ENCODE peak calls at places on chromosomes 2 and 18, in four cellular contexts. E, U, D and X are unnamed samples. For H3K4me1, the result is how much of the 10 kb centered on the place peaks cover.

GRCh38 chr2:158797963-158798700 is 3.0 kb downstream of the DAPL1 start:
- DNase-seq in E (no peak), U (peak), D (peak), X (no peak)

GRCh38 chr2:241051578-241052487 is 50.3 kb downstream of the MTERF4 start:
- DNase-seq in E (no peak), U (no peak), D (no peak), X (peak)

GRCh38 chr2:109318150-109318948 is 189.3 kb downstream of the SH3RF3 start:
- DNase-seq in E (no peak), U (peak), D (peak), X (no peak)

GRCh38 chr2:99636432-99637034 is 146.7 kb upstream of the REV1 start:
- DNase-seq in E (no peak), U (no peak), D (no peak), X (no peak)

GRCh38 chr2:40363631-40364030 is 88.3 kb downstream of the SLC8A1 start:
- DNase-seq in E (no peak), U (peak), D (peak), X (no peak)

GRCh38 chr2:23939054-23939436 is 1.2 kb upstream of the UBXN2A start:
- DNase-seq in E (no peak), U (no peak), D (no peak), X (no peak)

GRCh38 chr2:184599054-184599874 is 935 bp downstream of the ZNF804A start:
- DNase-seq in E (no peak), U (peak), D (peak), X (no peak)

GRCh38 chr18:32764611-32765244 is 8.1 kb downstream of the KLHL14 start:
- DNase-seq in E (no peak), U (no peak), D (no peak), X (no peak)

GRCh38 chr2:207469380-207469779 is 60.4 kb upstream of the CREB1 start:
- DNase-seq in E (no peak), U (no peak), D (no peak), X (no peak)

GRCh38 chr2:64904405-64905329 is 84.5 kb upstream of the SLC1A4 start:
- DNase-seq in E (no peak), U (no peak), D (no peak), X (peak)

GRCh38 chr18:10035306-10035991 is 121.6 kb downstream of the VAPA start:
- DNase-seq in E (no peak), U (peak), D (peak), X (no peak)

GRCh38 chr18:9987931-9988330 is 74.1 kb downstream of the VAPA start:
- DNase-seq in E (no peak), U (no peak), D (no peak), X (no peak)

GRCh38 chr18:44813586-44813985 is 132.9 kb downstream of the SETBP1 start:
- DNase-seq in E (no peak), U (no peak), D (no peak), X (no peak)

GRCh38 chr2:200467806-200468686 is 41.8 kb downstream of the KCTD18 start:
- DNase-seq in E (no peak), U (no peak), D (no peak), X (peak)

GRCh38 chr2:16871426-16871825 is 205.8 kb upstream of the CYRIA start:
- DNase-seq in E (no peak), U (peak), D (no peak), X (no peak)

GRCh38 chr18:30969670-30970069 is 72.9 kb downstream of the DSC3 start:
- DNase-seq in E (no peak), U (no peak), D (no peak), X (no peak)

GRCh38 chr18:23204589-23205235 is 69.4 kb downstream of the CABLES1 start:
- DNase-seq in E (no peak), U (no peak), D (peak), X (no peak)

GRCh38 chr2:85851253-85851955 is 37.4 kb downstream of the ST3GAL5 start:
- DNase-seq in E (no peak), U (no peak), D (no peak), X (no peak)

GRCh38 chr2:16012626-16013501 is 72.5 kb downstream of the MYCN start:
- DNase-seq in E (no peak), U (no peak), D (no peak), X (no peak)

GRCh38 chr18:76491436-76491800 is 3.6 kb downstream of the ZNF516 start:
- DNase-seq in E (no peak), U (peak), D (peak), X (no peak)

GRCh38 chr2:119112770-119113488 is 45.6 kb downstream of the C1QL2 start:
- DNase-seq in E (no peak), U (no peak), D (no peak), X (no peak)

GRCh38 chr18:49899647-49900330 is 86.5 kb upstream of the ACAA2 start:
- DNase-seq in E (no peak), U (no peak), D (no peak), X (no peak)

GRCh38 chr2:47720559-47720958 is 62.4 kb upstream of the MSH6 start:
- DNase-seq in E (no peak), U (no peak), D (no peak), X (no peak)

GRCh38 chr2:100978582-100979051 is 23.5 kb upstream of the RPL31 start:
- DNase-seq in E (no peak), U (peak), D (peak), X (no peak)

GRCh38 chr2:215843579-215843978 is 169.8 kb downstream of the MREG start:
- DNase-seq in E (no peak), U (no peak), D (peak), X (no peak)

GRCh38 chr18:22057908-22058527 is 111.4 kb upstream of the GATA6 start:
- DNase-seq in E (no peak), U (no peak), D (peak), X (no peak)

GRCh38 chr2:242010567-242011513 is 141.3 kb downstream of the RTP5 start:
- DNase-seq in E (no peak), U (peak), D (no peak), X (no peak)

GRCh38 chr2:71143782-71144181 is 13.3 kb downstream of the MPHOSPH10 start:
- DNase-seq in E (no peak), U (no peak), D (no peak), X (no peak)

GRCh38 chr2:54570925-54571694 is 115.0 kb downstream of the SPTBN1 start:
- DNase-seq in E (peak), U (no peak), D (peak), X (peak)

GRCh38 chr18:61096231-61096630 is 237.0 kb upstream of the CDH20 start:
- DNase-seq in E (no peak), U (no peak), D (no peak), X (no peak)

GRCh38 chr2:239700946-239701345 is 300.1 kb upstream of the HDAC4 start:
- DNase-seq in E (no peak), U (no peak), D (no peak), X (no peak)

GRCh38 chr2:17800219-17800618 is 16.0 kb upstream of the MSGN1 start:
- DNase-seq in E (no peak), U (no peak), D (no peak), X (no peak)

GRCh38 chr18:55088561-55088960 is 129.3 kb upstream of the CCDC68 start:
- DNase-seq in E (no peak), U (peak), D (peak), X (no peak)

GRCh38 chr2:223736488-223736887 is 100.9 kb downstream of the AP1S3 start:
- DNase-seq in E (no peak), U (no peak), D (no peak), X (no peak)

GRCh38 chr2:199910338-199911051 is 598 bp upstream of the C2orf69 start:
- DNase-seq in E (no peak), U (no peak), D (no peak), X (no peak)

GRCh38 chr2:222399038-222399783 is 25.1 kb upstream of the SGPP2 start:
- DNase-seq in E (no peak), U (no peak), D (no peak), X (no peak)

GRCh38 chr2:197140045-197140444 is 170.5 kb downstream of the ANKRD44 start:
- DNase-seq in E (no peak), U (no peak), D (no peak), X (no peak)
- H3K4me1 ChIP-seq in E (under half), U (under half), D (under half), X (under half)

GRCh38 chr2:170139276-170139967 is 38.5 kb upstream of the MYO3B start:
- DNase-seq in E (no peak), U (peak), D (no peak), X (peak)

GRCh38 chr2:170143045-170143717 is 34.8 kb upstream of the MYO3B start:
- DNase-seq in E (no peak), U (no peak), D (peak), X (no peak)

GRCh38 chr2:170140561-170140960 is 37.4 kb upstream of the MYO3B start:
- DNase-seq in E (no peak), U (no peak), D (no peak), X (no peak)

GRCh38 chr2:170142502-170142901 is 35.4 kb upstream of the MYO3B start:
- DNase-seq in E (no peak), U (peak), D (no peak), X (no peak)

GRCh38 chr2:170141865-170142264 is 36.1 kb upstream of the MYO3B start:
- DNase-seq in E (peak), U (no peak), D (no peak), X (no peak)
- H3K27ac ChIP-seq in E (no peak), U (no peak), D (no peak), X (no peak)

DNA sequence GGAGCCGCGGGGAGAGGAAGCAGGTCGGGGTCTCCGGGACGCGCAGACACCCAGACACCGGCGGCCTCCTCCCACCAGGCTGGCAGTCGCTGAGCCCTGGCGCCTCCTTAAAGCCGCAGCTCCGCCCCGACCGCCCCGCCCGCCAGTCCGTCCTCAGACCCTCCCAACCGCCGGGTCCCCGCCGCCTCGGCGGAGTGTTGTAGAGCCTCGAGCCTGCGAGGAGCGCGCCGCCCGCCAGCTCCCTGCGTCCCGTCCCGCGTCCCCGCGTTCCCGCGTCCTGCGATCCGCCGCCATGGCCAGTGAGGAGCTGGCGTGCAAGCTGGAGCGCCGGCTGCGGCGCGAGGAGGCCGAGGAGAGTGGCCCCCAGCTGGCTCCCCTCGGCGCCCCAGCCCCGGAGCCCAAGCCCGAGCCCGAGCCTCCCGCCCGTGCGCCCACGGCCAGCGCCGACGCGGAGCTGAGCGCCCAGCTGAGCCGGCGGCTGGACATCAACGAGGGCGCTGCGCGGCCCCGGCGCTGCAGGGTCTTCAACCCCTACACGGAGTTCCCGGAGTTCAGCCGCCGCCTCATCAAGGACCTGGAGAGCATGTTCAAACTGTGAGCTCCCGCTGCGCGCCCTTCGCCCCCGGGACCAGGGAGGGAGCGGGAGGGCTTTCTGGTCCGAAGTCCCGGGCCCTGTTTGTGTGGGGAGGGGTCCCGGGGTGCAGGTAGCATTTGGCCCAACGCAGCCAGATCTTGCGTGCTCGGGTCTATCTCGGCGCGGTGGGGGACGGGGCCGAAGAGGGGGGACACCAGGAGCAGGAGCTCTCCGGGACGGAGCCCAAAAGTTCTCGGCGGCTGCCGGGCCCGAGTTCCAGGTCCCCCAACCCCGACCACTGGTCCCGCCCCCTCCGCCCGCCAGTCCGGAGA is at the start of gene EFHD1:
- DNase-seq in E (no peak), U (peak), D (peak), X (no peak)
- TF ChIP-seq EZH2 in E (no peak), U (no peak), D (peak), X (no peak)

DNA sequence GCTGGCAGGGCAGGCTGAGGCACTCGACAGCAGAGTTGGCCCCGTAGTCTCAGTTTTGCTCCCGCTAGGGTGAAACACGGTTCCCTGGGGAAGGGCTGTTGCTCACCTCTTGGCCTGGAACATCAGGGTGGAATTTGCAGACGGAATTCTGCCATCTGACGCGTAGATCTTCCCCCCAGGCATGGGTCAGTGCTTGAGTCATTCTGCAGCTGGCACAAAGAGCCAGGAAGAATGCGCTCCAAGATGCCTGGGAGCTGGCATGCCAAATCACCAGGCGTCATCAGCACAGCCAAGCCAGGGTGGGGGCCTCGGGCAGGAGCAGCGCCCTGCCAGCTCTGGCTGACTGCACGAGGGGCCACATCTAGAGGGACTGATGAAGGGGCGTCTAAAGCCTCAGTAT is 42.7 kb downstream of the ODC1 start:
- DNase-seq in E (no peak), U (no peak), D (peak), X (no peak)
- H3K4me1 ChIP-seq in E (under half), U (under half), D (under half), X (under half)

GRCh38 chr2:36538345-36538744 is 59.6 kb downstream of the FEZ2 start:
- DNase-seq in E (no peak), U (peak), D (no peak), X (no peak)

GRCh38 chr2:36541891-36542595 is 55.9 kb downstream of the FEZ2 start:
- DNase-seq in E (no peak), U (no peak), D (peak), X (no peak)

GRCh38 chr2:36544638-36545338 is 53.2 kb downstream of the FEZ2 start:
- DNase-seq in E (no peak), U (no peak), D (no peak), X (no peak)

GRCh38 chr2:36539631-36540030 is 58.3 kb downstream of the FEZ2 start:
- DNase-seq in E (no peak), U (no peak), D (peak), X (no peak)

GRCh38 chr2:36540986-36541750 is 56.8 kb downstream of the FEZ2 start:
- DNase-seq in E (no peak), U (no peak), D (no peak), X (no peak)
- H3K27ac ChIP-seq in E (no peak), U (no peak), D (no peak), X (no peak)

GRCh38 chr2:127664065-127664894 is 11.1 kb downstream of the LIMS2 start:
- DNase-seq in E (no peak), U (no peak), D (no peak), X (no peak)
- TF ChIP-seq EZH2 in E (no peak), U (no peak), D (no peak), X (no peak)